ENCODE peak calls at places on chromosomes 2 and 18, in four cellular contexts. V is neural progenitor cell, T is GM12864, C is AG09309. S is an unnamed sample.

GRCh38 chr18:3179430-3180089 is 40.2 kb downstream of the MYOM1 start:
- DNase-seq in V (peak), T (peak), C (no peak), S (no peak)

GRCh38 chr2:217953531-217953932 is 49.3 kb downstream of the TNS1 start:
- DNase-seq in V (no peak), T (no peak), C (no peak), S (no peak)

GRCh38 chr2:190646780-190647626 is 1.9 kb upstream of the NAB1 start:
- DNase-seq in V (no peak), T (no peak), C (no peak), S (no peak)

GRCh38 chr18:9263264-9263663 is 71.3 kb upstream of the TWSG1 start:
- DNase-seq in V (no peak), T (no peak), C (no peak), S (no peak)

GRCh38 chr2:221524158-221524557 is 47.9 kb downstream of the EPHA4 start:
- DNase-seq in V (no peak), T (no peak), C (no peak), S (no peak)

GRCh38 chr18:44887227-44887631 is 206.5 kb downstream of the SETBP1 start:
- DNase-seq in V (no peak), T (peak), C (peak), S (peak)

GRCh38 chr2:238922435-238922834 is 74.5 kb downstream of the TWIST2 start:
- DNase-seq in V (no peak), T (no peak), C (no peak), S (no peak)

GRCh38 chr2:160609346-160609745 is 115.7 kb upstream of the RBMS1 start:
- DNase-seq in V (no peak), T (no peak), C (no peak), S (no peak)

GRCh38 chr2:7930800-7931635 is 750.8 kb upstream of the ID2 start:
- DNase-seq in V (no peak), T (no peak), C (peak), S (no peak)

GRCh38 chr2:133819906-133820305 is 251.6 kb upstream of the NCKAP5 start:
- DNase-seq in V (no peak), T (no peak), C (no peak), S (no peak)

GRCh38 chr2:209579236-209579749 is 155.4 kb downstream of the MAP2 start:
- DNase-seq in V (peak), T (no peak), C (no peak), S (no peak)

GRCh38 chr2:37635359-37636208 is 35.9 kb downstream of the CDC42EP3 start:
- DNase-seq in V (no peak), T (peak), C (peak), S (peak)

GRCh38 chr2:16142383-16143361 is 202.3 kb downstream of the MYCN start:
- DNase-seq in V (no peak), T (no peak), C (no peak), S (no peak)

GRCh38 chr2:214244847-214245246 is 166.0 kb upstream of the VWC2L start:
- DNase-seq in V (no peak), T (no peak), C (no peak), S (no peak)

GRCh38 chr2:69032336-69032735 is 19.4 kb downstream of the ANTXR1 start:
- DNase-seq in V (no peak), T (no peak), C (no peak), S (no peak)

GRCh38 chr2:104853926-104854506 is at the start of gene POU3F3:
- DNase-seq in V (peak), T (no peak), C (no peak), S (peak)

GRCh38 chr18:58789856-58790255 is 74.8 kb upstream of the ZNF532 start:
- DNase-seq in V (no peak), T (no peak), C (no peak), S (no peak)

GRCh38 chr2:171159326-171160118 is 1.2 kb downstream of the TLK1 start:
- DNase-seq in V (peak), T (peak), C (peak), S (peak)

GRCh38 chr2:163888591-163888990 is 152.8 kb upstream of the FIGN start:
- DNase-seq in V (no peak), T (no peak), C (no peak), S (no peak)

GRCh38 chr2:218323526-218324472 is 31.5 kb upstream of the TMBIM1 start:
- DNase-seq in V (peak), T (no peak), C (no peak), S (no peak)

GRCh38 chr2:88187927-88188326 is 17.8 kb downstream of the THNSL2 start:
- DNase-seq in V (peak), T (no peak), C (no peak), S (no peak)
- TF ChIP-seq CTCF in V (peak), T (peak), C (no peak), S (no peak)

DNA sequence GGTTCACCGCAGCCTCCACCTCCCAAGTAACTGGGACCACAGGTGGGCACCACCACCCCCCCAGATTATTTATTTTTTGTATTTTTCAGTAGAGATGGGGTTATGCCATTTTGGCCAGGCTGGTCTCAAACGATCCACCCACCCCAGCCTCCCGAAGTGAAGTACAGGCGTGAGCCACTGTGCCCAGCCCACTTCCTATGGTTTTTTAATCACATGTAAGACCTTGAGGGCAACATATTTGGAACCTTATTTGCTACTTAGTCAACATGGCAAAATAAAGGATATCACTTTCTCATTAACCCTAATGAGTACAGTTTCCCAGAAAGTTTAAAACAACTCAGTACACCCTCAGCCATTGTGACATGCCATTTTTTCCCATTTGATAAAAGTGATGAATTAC is 64.7 kb downstream of the EIF5B start:
- DNase-seq in V (no peak), T (no peak), C (no peak), S (no peak)
- TF ChIP-seq CTCF in V (no peak), T (no peak), C (no peak), S (no peak)

GRCh38 chr2:67649331-67650071 is 252.4 kb downstream of the ETAA1 start:
- DNase-seq in V (no peak), T (no peak), C (no peak), S (no peak)

GRCh38 chr2:67652679-67653078 is 255.5 kb downstream of the ETAA1 start:
- DNase-seq in V (no peak), T (no peak), C (no peak), S (no peak)

GRCh38 chr2:67645280-67646255 is 248.4 kb downstream of the ETAA1 start:
- DNase-seq in V (no peak), T (no peak), C (no peak), S (no peak)

GRCh38 chr2:67646714-67647333 is 249.7 kb downstream of the ETAA1 start:
- DNase-seq in V (no peak), T (no peak), C (no peak), S (no peak)

DNA sequence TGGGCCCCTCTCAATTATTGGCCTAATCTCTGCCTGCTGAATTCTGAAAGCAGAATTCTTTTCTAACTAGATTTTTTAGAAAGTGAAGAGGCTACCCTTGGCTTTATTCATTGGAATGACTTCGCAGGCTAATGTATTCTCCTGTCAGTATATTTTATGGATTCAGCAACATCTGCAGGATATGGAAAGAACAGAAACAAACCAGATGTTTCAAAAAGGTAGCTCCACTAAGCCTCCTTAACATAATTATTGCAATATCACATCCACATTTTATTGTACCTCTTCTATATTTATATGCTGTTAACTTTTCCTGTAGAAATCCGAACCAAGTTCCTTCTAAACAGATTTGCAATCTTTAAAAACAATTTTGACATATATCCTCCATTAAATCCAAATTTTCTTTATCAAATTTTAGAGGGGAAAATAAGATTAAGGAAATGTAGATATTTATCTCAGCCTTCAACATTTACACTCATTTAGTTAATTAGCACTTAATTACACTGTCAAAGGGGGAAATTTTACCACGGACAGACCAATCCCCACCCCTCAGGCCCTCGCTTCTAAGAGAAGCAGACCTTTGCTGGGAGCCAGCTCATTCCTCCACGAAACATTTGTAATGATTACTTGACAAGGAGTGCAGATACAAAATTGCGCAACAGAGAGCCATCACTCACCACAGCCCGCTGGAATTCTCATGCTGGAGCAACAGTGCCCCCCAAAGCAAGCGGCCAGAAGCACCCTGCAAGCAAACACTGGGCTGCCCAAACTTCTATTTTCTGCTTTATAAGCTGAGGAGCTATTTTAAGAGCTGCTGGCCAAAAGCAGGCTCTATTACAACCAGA is 253.4 kb downstream of the ETAA1 start:
- DNase-seq in V (peak), T (no peak), C (peak), S (peak)
- TF ChIP-seq CTCF in V (peak), T (peak), C (peak), S (no peak)

GRCh38 chr18:54775686-54776085 is 52.6 kb upstream of the RAB27B start:
- DNase-seq in V (no peak), T (no peak), C (peak), S (no peak)
- TF ChIP-seq CTCF in V (peak), T (no peak), C (peak), S (no peak)

DNA sequence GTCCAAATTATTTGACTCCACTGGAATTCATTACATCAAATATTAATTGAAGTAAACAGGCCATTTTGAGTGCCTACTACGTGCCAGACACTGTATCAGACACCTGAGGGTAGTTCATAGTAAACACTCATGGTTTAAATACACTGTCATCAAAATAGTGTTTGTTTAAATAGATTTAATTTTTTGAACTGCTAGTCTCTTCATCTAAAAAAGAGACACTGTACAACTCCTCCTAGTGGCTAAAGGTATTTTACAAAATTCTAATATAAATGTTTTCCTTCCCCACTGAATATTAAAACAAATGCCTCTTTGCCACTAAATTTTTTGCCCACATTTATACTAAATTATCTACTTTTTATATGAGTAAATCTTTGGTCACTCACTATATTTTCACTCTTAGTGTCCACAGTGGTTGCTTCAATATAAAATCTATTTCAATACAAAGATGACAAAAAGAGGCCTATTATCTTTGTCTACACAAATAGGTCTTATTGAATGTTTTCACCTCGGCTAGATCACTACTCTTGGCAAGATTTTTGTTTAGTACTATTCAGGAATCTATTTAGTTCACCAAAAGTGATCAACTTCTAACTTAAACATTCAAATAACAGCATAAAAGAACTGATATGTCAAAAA is 122.1 kb downstream of the TMEM247 start:
- DNase-seq in V (no peak), T (no peak), C (no peak), S (no peak)
- TF ChIP-seq CTCF in V (peak), T (peak), C (peak), S (peak)

GRCh38 chr2:109630441-109631425 is 16.6 kb downstream of the SOWAHC start:
- DNase-seq in V (no peak), T (no peak), C (no peak), S (no peak)
- TF ChIP-seq CTCF in V (no peak), T (no peak), C (no peak), S (no peak)